ENCODE peak calls at places on chromosomes 1 and 21, in ten cellular contexts. One of them, this sample, is unnamed. For H3K4me1, the result is how much of the 10 kb centered on the place peaks cover.

GRCh38 chr21:40845621-40846020 is 1.3 kb downstream of the DSCAM start:
- DNase-seq in fibroblast of lung: no peak
- DNase-seq in Panc1: no peak
- DNase-seq in left lung: no peak
- DNase-seq in lung: no peak
- DNase-seq in endodermal cell: no peak
- DNase-seq in body of pancreas: no peak
- DNase-seq in psoas muscle: no peak
- DNase-seq in uterus: no peak
- DNase-seq in left ventricle myocardium inferior: no peak
- DNase-seq in this sample: no peak

GRCh38 chr21:39025198-39025597 is 158.1 kb downstream of the PSMG1 start:
- DNase-seq in fibroblast of lung: no peak
- DNase-seq in Panc1: no peak
- DNase-seq in left lung: no peak
- DNase-seq in lung: no peak
- DNase-seq in endodermal cell: no peak
- DNase-seq in body of pancreas: no peak
- DNase-seq in psoas muscle: no peak
- DNase-seq in uterus: no peak
- DNase-seq in left ventricle myocardium inferior: no peak
- DNase-seq in this sample: no peak

GRCh38 chr1:221279146-221279545 is 399.9 kb downstream of the HLX start:
- DNase-seq in fibroblast of lung: no peak
- DNase-seq in Panc1: no peak
- DNase-seq in left lung: no peak
- DNase-seq in lung: no peak
- DNase-seq in endodermal cell: no peak
- DNase-seq in body of pancreas: no peak
- DNase-seq in psoas muscle: no peak
- DNase-seq in uterus: no peak
- DNase-seq in left ventricle myocardium inferior: no peak
- DNase-seq in this sample: no peak

GRCh38 chr1:10692401-10693021 is 103.9 kb downstream of the CASZ1 start:
- DNase-seq in fibroblast of lung: no peak
- DNase-seq in Panc1: peak
- DNase-seq in left lung: peak
- DNase-seq in lung: peak
- DNase-seq in endodermal cell: no peak
- DNase-seq in body of pancreas: peak
- DNase-seq in psoas muscle: no peak
- DNase-seq in uterus: no peak
- DNase-seq in left ventricle myocardium inferior: no peak
- DNase-seq in this sample: peak

GRCh38 chr1:160125761-160126160 is 10.2 kb downstream of the ATP1A2 start:
- DNase-seq in fibroblast of lung: peak
- DNase-seq in Panc1: no peak
- DNase-seq in left lung: no peak
- DNase-seq in lung: no peak
- DNase-seq in endodermal cell: no peak
- DNase-seq in body of pancreas: no peak
- DNase-seq in psoas muscle: no peak
- DNase-seq in uterus: no peak
- DNase-seq in left ventricle myocardium inferior: no peak
- DNase-seq in this sample: no peak

GRCh38 chr1:6785721-6786505 is 659 bp downstream of the CAMTA1 start:
- DNase-seq in fibroblast of lung: peak
- DNase-seq in Panc1: no peak
- DNase-seq in left lung: peak
- DNase-seq in lung: no peak
- DNase-seq in endodermal cell: peak
- DNase-seq in body of pancreas: peak
- DNase-seq in psoas muscle: peak
- DNase-seq in uterus: peak
- DNase-seq in left ventricle myocardium inferior: peak
- DNase-seq in this sample: peak

GRCh38 chr1:175155936-175156335 is 36.6 kb downstream of the KIAA0040 start:
- DNase-seq in fibroblast of lung: no peak
- DNase-seq in Panc1: no peak
- DNase-seq in left lung: no peak
- DNase-seq in lung: no peak
- DNase-seq in endodermal cell: no peak
- DNase-seq in body of pancreas: no peak
- DNase-seq in psoas muscle: no peak
- DNase-seq in uterus: no peak
- DNase-seq in left ventricle myocardium inferior: no peak
- DNase-seq in this sample: no peak

GRCh38 chr1:226654508-226655124 is 84.5 kb downstream of the ITPKB start:
- DNase-seq in fibroblast of lung: no peak
- DNase-seq in Panc1: no peak
- DNase-seq in left lung: no peak
- DNase-seq in lung: no peak
- DNase-seq in endodermal cell: no peak
- DNase-seq in body of pancreas: no peak
- DNase-seq in psoas muscle: peak
- DNase-seq in uterus: no peak
- DNase-seq in left ventricle myocardium inferior: peak
- DNase-seq in this sample: no peak

GRCh38 chr1:33271666-33272505 is 15.6 kb downstream of the ZNF362 start:
- DNase-seq in fibroblast of lung: no peak
- DNase-seq in Panc1: no peak
- DNase-seq in left lung: no peak
- DNase-seq in lung: no peak
- DNase-seq in endodermal cell: no peak
- DNase-seq in body of pancreas: no peak
- DNase-seq in psoas muscle: no peak
- DNase-seq in uterus: no peak
- DNase-seq in left ventricle myocardium inferior: no peak
- DNase-seq in this sample: no peak

GRCh38 chr1:14915356-14916054 is 238.0 kb upstream of the TMEM51 start:
- DNase-seq in fibroblast of lung: peak
- DNase-seq in Panc1: peak
- DNase-seq in left lung: no peak
- DNase-seq in lung: no peak
- DNase-seq in endodermal cell: peak
- DNase-seq in body of pancreas: peak
- DNase-seq in psoas muscle: peak
- DNase-seq in uterus: peak
- DNase-seq in left ventricle myocardium inferior: peak
- DNase-seq in this sample: peak

GRCh38 chr1:8822383-8823294 is 5.2 kb upstream of the RERE start:
- DNase-seq in fibroblast of lung: peak
- DNase-seq in Panc1: no peak
- DNase-seq in left lung: peak
- DNase-seq in lung: no peak
- DNase-seq in endodermal cell: peak
- DNase-seq in body of pancreas: peak
- DNase-seq in psoas muscle: no peak
- DNase-seq in uterus: peak
- DNase-seq in left ventricle myocardium inferior: no peak
- DNase-seq in this sample: no peak

GRCh38 chr1:172658871-172659453 is at the start of gene FASLG:
- DNase-seq in fibroblast of lung: no peak
- DNase-seq in Panc1: no peak
- DNase-seq in left lung: no peak
- DNase-seq in lung: no peak
- DNase-seq in endodermal cell: no peak
- DNase-seq in body of pancreas: no peak
- DNase-seq in psoas muscle: no peak
- DNase-seq in uterus: no peak
- DNase-seq in left ventricle myocardium inferior: no peak
- DNase-seq in this sample: no peak

GRCh38 chr1:109890115-109890953 is 20.3 kb upstream of the CSF1 start:
- DNase-seq in fibroblast of lung: no peak
- DNase-seq in Panc1: no peak
- DNase-seq in left lung: no peak
- DNase-seq in lung: no peak
- DNase-seq in endodermal cell: no peak
- DNase-seq in body of pancreas: no peak
- DNase-seq in psoas muscle: no peak
- DNase-seq in uterus: no peak
- DNase-seq in left ventricle myocardium inferior: no peak
- DNase-seq in this sample: no peak

GRCh38 chr1:53319296-53320101 is 8.4 kb downstream of the LRP8 start:
- DNase-seq in fibroblast of lung: no peak
- DNase-seq in Panc1: no peak
- DNase-seq in left lung: no peak
- DNase-seq in lung: no peak
- DNase-seq in endodermal cell: no peak
- DNase-seq in body of pancreas: no peak
- DNase-seq in psoas muscle: peak
- DNase-seq in uterus: no peak
- DNase-seq in left ventricle myocardium inferior: no peak
- DNase-seq in this sample: no peak

GRCh38 chr1:53320646-53321045 is 7.2 kb downstream of the LRP8 start:
- DNase-seq in fibroblast of lung: no peak
- DNase-seq in Panc1: no peak
- DNase-seq in left lung: no peak
- DNase-seq in lung: no peak
- DNase-seq in endodermal cell: no peak
- DNase-seq in body of pancreas: no peak
- DNase-seq in psoas muscle: peak
- DNase-seq in uterus: no peak
- DNase-seq in left ventricle myocardium inferior: no peak
- DNase-seq in this sample: no peak

GRCh38 chr1:53323316-53323715 is 4.6 kb downstream of the LRP8 start:
- DNase-seq in fibroblast of lung: no peak
- DNase-seq in Panc1: no peak
- DNase-seq in left lung: no peak
- DNase-seq in lung: no peak
- DNase-seq in endodermal cell: no peak
- DNase-seq in body of pancreas: no peak
- DNase-seq in psoas muscle: no peak
- DNase-seq in uterus: no peak
- DNase-seq in left ventricle myocardium inferior: no peak
- DNase-seq in this sample: no peak

GRCh38 chr1:53321776-53322602 is 5.9 kb downstream of the LRP8 start:
- DNase-seq in fibroblast of lung: no peak
- DNase-seq in Panc1: no peak
- DNase-seq in left lung: no peak
- DNase-seq in lung: no peak
- DNase-seq in endodermal cell: peak
- DNase-seq in body of pancreas: no peak
- DNase-seq in psoas muscle: peak
- DNase-seq in uterus: no peak
- DNase-seq in left ventricle myocardium inferior: no peak
- DNase-seq in this sample: no peak

GRCh38 chr1:53321366-53321765 is 6.5 kb downstream of the LRP8 start:
- DNase-seq in fibroblast of lung: no peak
- DNase-seq in Panc1: no peak
- DNase-seq in left lung: no peak
- DNase-seq in lung: no peak
- DNase-seq in endodermal cell: peak
- DNase-seq in body of pancreas: no peak
- DNase-seq in psoas muscle: peak
- DNase-seq in uterus: no peak
- DNase-seq in left ventricle myocardium inferior: no peak
- DNase-seq in this sample: peak
- TF ChIP-seq CTCF in fibroblast of lung: peak
- TF ChIP-seq CTCF in Panc1: no peak
- TF ChIP-seq CTCF in left lung: no peak
- TF ChIP-seq CTCF in lung: no peak
- TF ChIP-seq CTCF in endodermal cell: peak
- TF ChIP-seq CTCF in body of pancreas: no peak
- TF ChIP-seq CTCF in psoas muscle: no peak
- TF ChIP-seq CTCF in uterus: no peak
- TF ChIP-seq CTCF in left ventricle myocardium inferior: no peak
- TF ChIP-seq CTCF in this sample: no peak

GRCh38 chr1:23452011-23452411 is 27.5 kb upstream of the TCEA3 start:
- DNase-seq in fibroblast of lung: peak
- DNase-seq in Panc1: no peak
- DNase-seq in left lung: peak
- DNase-seq in lung: peak
- DNase-seq in endodermal cell: no peak
- DNase-seq in body of pancreas: peak
- DNase-seq in psoas muscle: peak
- DNase-seq in uterus: no peak
- DNase-seq in left ventricle myocardium inferior: no peak
- DNase-seq in this sample: no peak
- H3K4me1 ChIP-seq in fibroblast of lung: under half
- H3K4me1 ChIP-seq in Panc1: under half
- H3K4me1 ChIP-seq in left lung: under half
- H3K4me1 ChIP-seq in lung: under half
- H3K4me1 ChIP-seq in endodermal cell: under half
- H3K4me1 ChIP-seq in body of pancreas: under half
- H3K4me1 ChIP-seq in psoas muscle: under half
- H3K4me1 ChIP-seq in uterus: under half
- H3K4me1 ChIP-seq in left ventricle myocardium inferior: under half
- H3K4me1 ChIP-seq in this sample: under half

GRCh38 chr1:44705938-44706337 is 25.0 kb downstream of the RNU5D-1 start:
- DNase-seq in fibroblast of lung: no peak
- DNase-seq in Panc1: no peak
- DNase-seq in left lung: no peak
- DNase-seq in lung: no peak
- DNase-seq in endodermal cell: no peak
- DNase-seq in body of pancreas: no peak
- DNase-seq in psoas muscle: no peak
- DNase-seq in uterus: no peak
- DNase-seq in left ventricle myocardium inferior: no peak
- DNase-seq in this sample: no peak

GRCh38 chr1:44707112-44707881 is 23.7 kb downstream of the RNU5D-1 start:
- DNase-seq in fibroblast of lung: peak
- DNase-seq in Panc1: peak
- DNase-seq in left lung: no peak
- DNase-seq in lung: no peak
- DNase-seq in endodermal cell: no peak
- DNase-seq in body of pancreas: no peak
- DNase-seq in psoas muscle: no peak
- DNase-seq in uterus: no peak
- DNase-seq in left ventricle myocardium inferior: no peak
- DNase-seq in this sample: no peak

GRCh38 chr1:44713321-44713781 is 17.6 kb downstream of the RNU5D-1 start:
- DNase-seq in fibroblast of lung: no peak
- DNase-seq in Panc1: no peak
- DNase-seq in left lung: no peak
- DNase-seq in lung: no peak
- DNase-seq in endodermal cell: no peak
- DNase-seq in body of pancreas: no peak
- DNase-seq in psoas muscle: no peak
- DNase-seq in uterus: no peak
- DNase-seq in left ventricle myocardium inferior: no peak
- DNase-seq in this sample: no peak

GRCh38 chr1:44705470-44705869 is 25.5 kb downstream of the RNU5D-1 start:
- DNase-seq in fibroblast of lung: no peak
- DNase-seq in Panc1: no peak
- DNase-seq in left lung: no peak
- DNase-seq in lung: no peak
- DNase-seq in endodermal cell: no peak
- DNase-seq in body of pancreas: no peak
- DNase-seq in psoas muscle: no peak
- DNase-seq in uterus: no peak
- DNase-seq in left ventricle myocardium inferior: no peak
- DNase-seq in this sample: no peak

GRCh38 chr1:44707959-44708831 is 22.8 kb downstream of the RNU5D-1 start:
- DNase-seq in fibroblast of lung: peak
- DNase-seq in Panc1: no peak
- DNase-seq in left lung: no peak
- DNase-seq in lung: no peak
- DNase-seq in endodermal cell: peak
- DNase-seq in body of pancreas: peak
- DNase-seq in psoas muscle: no peak
- DNase-seq in uterus: no peak
- DNase-seq in left ventricle myocardium inferior: no peak
- DNase-seq in this sample: no peak
- H3K4me3 ChIP-seq in fibroblast of lung: no peak
- H3K4me3 ChIP-seq in Panc1: peak
- H3K4me3 ChIP-seq in left lung: no peak
- H3K4me3 ChIP-seq in lung: no peak
- H3K4me3 ChIP-seq in endodermal cell: no peak
- H3K4me3 ChIP-seq in body of pancreas: no peak
- H3K4me3 ChIP-seq in psoas muscle: peak
- H3K4me3 ChIP-seq in uterus: no peak
- H3K4me3 ChIP-seq in left ventricle myocardium inferior: no peak
- H3K4me3 ChIP-seq in this sample: no peak

GRCh38 chr1:162091681-162092524 is 22.4 kb downstream of the NOS1AP start:
- DNase-seq in fibroblast of lung: no peak
- DNase-seq in Panc1: no peak
- DNase-seq in left lung: no peak
- DNase-seq in lung: no peak
- DNase-seq in endodermal cell: peak
- DNase-seq in body of pancreas: no peak
- DNase-seq in psoas muscle: no peak
- DNase-seq in uterus: no peak
- DNase-seq in left ventricle myocardium inferior: no peak
- DNase-seq in this sample: peak
- TF ChIP-seq CTCF in fibroblast of lung: no peak
- TF ChIP-seq CTCF in Panc1: no peak
- TF ChIP-seq CTCF in left lung: no peak
- TF ChIP-seq CTCF in lung: no peak
- TF ChIP-seq CTCF in endodermal cell: peak
- TF ChIP-seq CTCF in body of pancreas: no peak
- TF ChIP-seq CTCF in psoas muscle: no peak
- TF ChIP-seq CTCF in uterus: no peak
- TF ChIP-seq CTCF in left ventricle myocardium inferior: no peak
- TF ChIP-seq CTCF in this sample: no peak